ENCODE peak calls at places on chromosome 13, in four cellular contexts. T, O, B and E are unnamed samples.

GRCh38 chr13:111519490-111520170 is 199.2 kb downstream of the TEX29 start:
- DNase-seq in T (no peak), O (no peak), B (no peak), E (no peak)

GRCh38 chr13:102484329-102484728 is 82.5 kb upstream of the FGF14 start:
- DNase-seq in T (no peak), O (no peak), B (no peak), E (no peak)

GRCh38 chr13:84417426-84417825 is 535.2 kb upstream of the SLITRK1 start:
- DNase-seq in T (no peak), O (no peak), B (no peak), E (no peak)

GRCh38 chr13:45851171-45851889 is at the start of gene SIAH3:
- DNase-seq in T (no peak), O (no peak), B (no peak), E (no peak)

GRCh38 chr13:50645092-50645491 is 198.4 kb downstream of the DLEU7 start:
- DNase-seq in T (no peak), O (no peak), B (no peak), E (no peak)

GRCh38 chr13:20192470-20193141 is at the start of gene GJB2:
- DNase-seq in T (no peak), O (no peak), B (no peak), E (no peak)

GRCh38 chr13:100916943-100917342 is 242.3 kb upstream of the TMTC4 start:
- DNase-seq in T (no peak), O (no peak), B (no peak), E (no peak)

GRCh38 chr13:95100525-95101121 is 200.6 kb downstream of the ABCC4 start:
- DNase-seq in T (no peak), O (no peak), B (peak), E (no peak)

GRCh38 chr13:46595136-46595917 is 42.4 kb downstream of the LRCH1 start:
- DNase-seq in T (no peak), O (peak), B (no peak), E (no peak)

GRCh38 chr13:75643693-75644092 is 7.6 kb downstream of the LMO7 start:
- DNase-seq in T (no peak), O (no peak), B (no peak), E (no peak)

GRCh38 chr13:96696501-96696900 is 297.8 kb downstream of the OXGR1 start:
- DNase-seq in T (no peak), O (no peak), B (no peak), E (no peak)

GRCh38 chr13:75798353-75799245 is 162.5 kb downstream of the LMO7 start:
- DNase-seq in T (no peak), O (no peak), B (no peak), E (no peak)

GRCh38 chr13:64278493-64278892 is 2862.8 kb upstream of the PCDH20 start:
- DNase-seq in T (no peak), O (no peak), B (no peak), E (no peak)

GRCh38 chr13:96279904-96280303 is 190.0 kb downstream of the HS6ST3 start:
- DNase-seq in T (no peak), O (no peak), B (no peak), E (no peak)

GRCh38 chr13:113729329-113730019 is 29.6 kb upstream of the TMEM255B start:
- DNase-seq in T (no peak), O (no peak), B (no peak), E (no peak)

GRCh38 chr13:30421093-30422055 is 919 bp upstream of the UBE2L5 start:
- DNase-seq in T (peak), O (peak), B (no peak), E (peak)

GRCh38 chr13:56528040-56528760 is 612.5 kb upstream of the PRR20A start:
- DNase-seq in T (no peak), O (no peak), B (no peak), E (no peak)

GRCh38 chr13:36105726-36106125 is 25.5 kb downstream of the DCLK1 start:
- DNase-seq in T (no peak), O (no peak), B (no peak), E (no peak)
- TF ChIP-seq SPI1 in T (no peak), O (no peak), B (no peak), E (no peak)

DNA sequence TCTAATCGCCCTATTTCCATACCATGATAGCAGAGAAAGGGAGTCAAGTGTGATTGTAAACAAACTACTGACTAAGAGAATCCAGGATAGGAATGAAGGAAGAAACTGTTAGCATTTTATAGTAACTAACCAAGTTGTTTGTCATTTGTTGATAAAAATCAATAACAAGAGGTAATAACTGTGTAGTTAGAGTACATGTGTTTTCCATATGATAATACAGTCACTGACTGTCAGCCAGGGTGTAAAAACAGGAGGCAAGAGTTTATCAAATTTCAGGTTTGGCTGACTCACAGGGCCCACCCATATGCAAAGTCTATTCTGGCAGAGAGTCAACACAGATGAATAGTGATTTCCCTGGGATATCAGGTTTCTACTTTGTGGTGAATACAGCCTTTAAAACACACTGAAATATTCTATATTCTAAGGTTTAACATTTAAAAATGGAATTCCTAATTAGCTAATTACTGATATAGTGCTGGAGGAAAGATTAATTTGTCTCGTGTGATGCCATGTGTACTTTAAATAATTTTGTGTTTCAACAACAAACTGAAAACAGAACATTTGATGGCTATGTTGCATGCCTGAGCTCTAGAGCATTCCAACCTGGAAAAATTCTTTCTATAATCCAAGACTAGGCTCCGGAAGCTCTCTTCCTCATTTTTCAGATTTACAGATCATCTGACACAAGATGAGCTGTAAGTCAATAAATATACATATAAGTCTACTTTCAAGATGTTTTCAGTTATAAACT is 6.0 kb upstream of the FOXO1 start:
- DNase-seq in T (peak), O (no peak), B (no peak), E (no peak)
- TF ChIP-seq POLR2AphosphoS5 in T (no peak), O (no peak), B (no peak), E (no peak)

GRCh38 chr13:40116008-40116407 is 460.5 kb downstream of the COG6 start:
- DNase-seq in T (peak), O (peak), B (peak), E (no peak)
- TF ChIP-seq SPI1 in T (no peak), O (no peak), B (no peak), E (no peak)

GRCh38 chr13:110125157-110125556 is 181.8 kb downstream of the COL4A1 start:
- DNase-seq in T (no peak), O (no peak), B (no peak), E (no peak)

GRCh38 chr13:110127986-110128511 is 178.9 kb downstream of the COL4A1 start:
- DNase-seq in T (no peak), O (no peak), B (no peak), E (no peak)

GRCh38 chr13:110128546-110128945 is 178.4 kb downstream of the COL4A1 start:
- DNase-seq in T (no peak), O (no peak), B (no peak), E (no peak)

GRCh38 chr13:110125613-110126272 is 181.2 kb downstream of the COL4A1 start:
- DNase-seq in T (no peak), O (no peak), B (no peak), E (no peak)

DNA sequence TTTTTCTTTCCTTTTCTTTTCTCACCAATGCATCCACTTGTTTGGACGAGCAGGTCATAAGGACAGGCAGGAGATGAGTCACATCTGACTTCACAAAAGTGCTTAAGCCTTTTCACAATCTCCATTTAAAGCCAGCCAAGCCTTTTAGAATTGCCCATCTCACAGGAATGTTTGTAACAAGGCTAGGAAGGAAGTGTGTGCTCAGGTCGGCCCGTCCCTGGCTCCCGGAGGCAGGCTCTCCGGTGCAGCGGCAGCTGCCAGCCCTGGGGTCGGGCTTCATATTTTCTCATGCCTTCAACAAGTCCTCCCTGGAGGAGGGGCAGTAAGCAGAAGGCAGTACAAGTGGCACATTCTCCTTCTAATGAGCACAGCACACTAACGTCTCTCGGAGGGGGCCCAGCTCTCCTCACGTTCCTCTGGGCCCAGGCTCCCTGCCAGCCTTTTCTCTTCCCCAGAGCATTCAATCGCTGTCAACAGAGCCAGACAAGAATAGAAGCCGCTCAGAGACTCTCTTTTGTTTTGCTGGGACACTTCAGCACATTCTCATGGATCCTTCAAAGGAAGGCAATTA is 180.5 kb downstream of the COL4A1 start:
- DNase-seq in T (no peak), O (no peak), B (no peak), E (no peak)
- TF ChIP-seq POLR2AphosphoS5 in T (no peak), O (no peak), B (no peak), E (no peak)

GRCh38 chr13:99281811-99282263 is 23.7 kb upstream of the GPR18 start:
- DNase-seq in T (no peak), O (peak), B (no peak), E (no peak)
- TF ChIP-seq SPI1 in T (no peak), O (peak), B (no peak), E (no peak)

GRCh38 chr13:33284016-33284415 is 1.5 kb downstream of the STARD13 start:
- DNase-seq in T (no peak), O (no peak), B (no peak), E (no peak)

GRCh38 chr13:33281951-33282595 is 3.5 kb downstream of the STARD13 start:
- DNase-seq in T (no peak), O (no peak), B (no peak), E (no peak)

GRCh38 chr13:33285420-33286124 is at the start of gene STARD13:
- DNase-seq in T (peak), O (peak), B (peak), E (peak)

GRCh38 chr13:33284916-33285315 is 639 bp downstream of the STARD13 start:
- DNase-seq in T (no peak), O (no peak), B (no peak), E (no peak)

DNA sequence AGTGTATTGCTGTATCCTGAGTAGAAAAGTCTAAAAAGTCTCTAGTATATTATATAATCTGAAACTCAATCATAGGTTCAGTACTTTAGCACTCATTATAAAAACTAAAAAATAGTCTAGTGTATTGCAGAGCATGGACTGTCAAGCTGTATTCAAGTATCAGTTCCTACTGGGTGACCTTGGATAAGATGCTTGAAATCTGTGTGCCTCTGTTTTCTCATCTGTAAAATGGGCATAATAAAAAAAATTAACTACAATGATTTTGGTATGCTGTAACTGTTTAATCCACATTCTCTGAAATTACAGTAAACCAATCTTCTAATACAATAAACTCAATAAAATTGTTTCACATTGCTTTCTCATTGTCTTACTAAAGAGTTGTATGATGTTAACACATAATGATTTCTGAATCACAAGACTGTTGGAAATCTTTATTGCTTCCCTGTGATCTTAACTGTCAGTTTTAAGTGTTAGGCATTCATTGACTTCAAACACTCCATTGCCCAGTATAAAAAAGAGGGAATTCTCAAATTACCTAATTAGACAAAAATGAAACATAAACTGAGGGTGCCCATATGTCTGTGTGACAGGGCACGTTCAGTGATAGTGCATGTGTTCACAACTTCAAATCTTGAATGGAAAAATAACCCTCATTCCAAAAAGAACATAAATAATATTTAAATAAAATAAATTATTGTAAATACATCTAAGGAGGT is 2.2 kb downstream of the STARD13 start:
- DNase-seq in T (no peak), O (no peak), B (no peak), E (no peak)
- TF ChIP-seq POLR2AphosphoS5 in T (no peak), O (no peak), B (no peak), E (no peak)

GRCh38 chr13:32586022-32586900 is at the start of gene PDS5B:
- DNase-seq in T (peak), O (peak), B (peak), E (peak)

GRCh38 chr13:32585625-32586021 is 629 bp upstream of the PDS5B start:
- DNase-seq in T (no peak), O (peak), B (no peak), E (no peak)

GRCh38 chr13:32592082-32592481 is 5.8 kb downstream of the PDS5B start:
- DNase-seq in T (no peak), O (no peak), B (no peak), E (no peak)

GRCh38 chr13:32587014-32587773 is 942 bp downstream of the PDS5B start:
- DNase-seq in T (peak), O (peak), B (no peak), E (peak)

GRCh38 chr13:32587774-32588165 is 1.5 kb downstream of the PDS5B start:
- DNase-seq in T (no peak), O (peak), B (no peak), E (no peak)
- TF ChIP-seq SPI1 in T (no peak), O (no peak), B (no peak), E (no peak)